ENCODE peak calls at places on chromosomes 13 and 19, in five cellular contexts. I, L, C, X and H are unnamed samples.

GRCh38 chr19:32599736-32600157 is 18.8 kb downstream of the PDCD5 start:
- DNase-seq in I (no peak), L (peak), C (no peak), X (no peak), H (no peak)

GRCh38 chr19:45595814-45596213 is 6.2 kb downstream of the GPR4 start:
- DNase-seq in I (no peak), L (no peak), C (no peak), X (no peak), H (no peak)

GRCh38 chr13:63864171-63864902 is 2448.7 kb upstream of the PCDH20 start:
- DNase-seq in I (no peak), L (no peak), C (no peak), X (no peak), H (no peak)

GRCh38 chr19:20051841-20052768 is 12.8 kb upstream of the ZNF682 start:
- DNase-seq in I (peak), L (peak), C (peak), X (peak), H (peak)

GRCh38 chr19:44796701-44797115 is 12.2 kb upstream of the BCAM start:
- DNase-seq in I (no peak), L (no peak), C (peak), X (no peak), H (no peak)

GRCh38 chr19:8174706-8175105 is 25.3 kb upstream of the FBN3 start:
- DNase-seq in I (no peak), L (no peak), C (no peak), X (no peak), H (no peak)

GRCh38 chr19:56091066-56091490 is 30.0 kb downstream of the ZNF787 start:
- DNase-seq in I (peak), L (no peak), C (no peak), X (no peak), H (no peak)

GRCh38 chr13:64278493-64278892 is 2862.8 kb upstream of the PCDH20 start:
- DNase-seq in I (no peak), L (no peak), C (no peak), X (no peak), H (no peak)

GRCh38 chr13:106383791-106384190 is 151.7 kb downstream of the EFNB2 start:
- DNase-seq in I (no peak), L (no peak), C (no peak), X (no peak), H (no peak)

GRCh38 chr13:75771818-75772217 is 135.7 kb downstream of the LMO7 start:
- DNase-seq in I (no peak), L (no peak), C (no peak), X (no peak), H (no peak)

GRCh38 chr13:111389621-111390521 is 69.4 kb downstream of the TEX29 start:
- DNase-seq in I (no peak), L (no peak), C (no peak), X (no peak), H (peak)

GRCh38 chr19:3683866-3684816 is 16.1 kb downstream of the PIP5K1C start:
- DNase-seq in I (no peak), L (no peak), C (no peak), X (no peak), H (no peak)

GRCh38 chr13:101150998-101151397 is 265.3 kb downstream of the NALCN start:
- DNase-seq in I (no peak), L (no peak), C (no peak), X (no peak), H (no peak)

GRCh38 chr19:18670313-18670712 is 13.2 kb upstream of the CRTC1 start:
- DNase-seq in I (no peak), L (no peak), C (no peak), X (no peak), H (no peak)

GRCh38 chr19:7366701-7367420 is 18.1 kb downstream of the ARHGEF18 start:
- DNase-seq in I (no peak), L (no peak), C (no peak), X (no peak), H (no peak)

GRCh38 chr19:45121827-45122345 is 28.9 kb downstream of the PPP1R37 start:
- DNase-seq in I (no peak), L (no peak), C (no peak), X (no peak), H (no peak)

GRCh38 chr19:3073159-3073563 is 10.9 kb upstream of the TLE5 start:
- DNase-seq in I (no peak), L (peak), C (no peak), X (peak), H (no peak)

GRCh38 chr13:93561553-93561952 is 334.9 kb downstream of the GPC6 start:
- DNase-seq in I (no peak), L (no peak), C (no peak), X (no peak), H (no peak)

GRCh38 chr13:46571189-46571901 is 18.4 kb downstream of the LRCH1 start:
- DNase-seq in I (no peak), L (no peak), C (no peak), X (no peak), H (no peak)

GRCh38 chr19:10899171-10899653 is 27.9 kb downstream of the CARM1 start:
- DNase-seq in I (no peak), L (peak), C (peak), X (no peak), H (no peak)

GRCh38 chr19:39843919-39844793 is 2.0 kb downstream of the FBL start:
- DNase-seq in I (no peak), L (no peak), C (no peak), X (no peak), H (no peak)

GRCh38 chr19:44903602-44904425 is 1.8 kb upstream of the APOE start:
- DNase-seq in I (no peak), L (peak), C (peak), X (peak), H (peak)

GRCh38 chr19:2488942-2489731 is 13.2 kb downstream of the GADD45B start:
- DNase-seq in I (no peak), L (peak), C (peak), X (no peak), H (peak)

GRCh38 chr13:38905861-38906260 is 84.8 kb downstream of the STOML3 start:
- DNase-seq in I (no peak), L (no peak), C (no peak), X (no peak), H (no peak)

GRCh38 chr13:113915012-113915763 is 51.3 kb upstream of the GAS6 start:
- DNase-seq in I (peak), L (no peak), C (peak), X (no peak), H (no peak)

GRCh38 chr19:52542984-52543664 is 15.7 kb downstream of the ZNF808 start:
- DNase-seq in I (no peak), L (no peak), C (no peak), X (no peak), H (no peak)

GRCh38 chr19:43751466-43752220 is 3.1 kb downstream of the SMG9 start:
- DNase-seq in I (no peak), L (no peak), C (no peak), X (no peak), H (no peak)

GRCh38 chr13:29918845-29919244 is 68.4 kb upstream of the UBL3 start:
- DNase-seq in I (no peak), L (no peak), C (peak), X (no peak), H (no peak)
- TF ChIP-seq POLR2AphosphoS5 in I (peak), L (no peak), C (no peak), X (no peak), H (no peak)

GRCh38 chr19:1074512-1075283 is 7.7 kb downstream of the ARHGAP45 start:
- DNase-seq in I (peak), L (peak), C (peak), X (peak), H (peak)
- TF ChIP-seq POLR2A in I (no peak), L (no peak), C (no peak), X (no peak), H (no peak)

GRCh38 chr19:42253245-42254082 is 1.5 kb downstream of the ERF start:
- DNase-seq in I (peak), L (peak), C (no peak), X (peak), H (peak)
- TF ChIP-seq POLR2AphosphoS5 in I (no peak), L (no peak), C (peak), X (peak), H (peak)

GRCh38 chr19:57949702-57950101 is 2.2 kb upstream of the ZNF256 start:
- DNase-seq in I (no peak), L (no peak), C (no peak), X (no peak), H (no peak)

GRCh38 chr19:57949296-57949695 is 1.8 kb upstream of the ZNF256 start:
- DNase-seq in I (no peak), L (no peak), C (no peak), X (no peak), H (no peak)

GRCh38 chr19:57947088-57947418 is 453 bp downstream of the ZNF256 start:
- DNase-seq in I (no peak), L (no peak), C (no peak), X (no peak), H (no peak)

GRCh38 chr19:57946316-57946715 is 1.2 kb downstream of the ZNF256 start:
- DNase-seq in I (no peak), L (no peak), C (no peak), X (no peak), H (no peak)

GRCh38 chr19:57947419-57948134 is at the start of gene ZNF256:
- DNase-seq in I (peak), L (peak), C (peak), X (peak), H (peak)
- TF ChIP-seq POLR2A in I (no peak), L (peak), C (no peak), X (peak), H (no peak)

GRCh38 chr19:23273594-23274412 is 23.6 kb upstream of the ZNF724 start:
- DNase-seq in I (peak), L (peak), C (peak), X (peak), H (peak)
- TF ChIP-seq POLR2AphosphoS5 in I (peak), L (peak), C (peak), X (peak), H (peak)

DNA sequence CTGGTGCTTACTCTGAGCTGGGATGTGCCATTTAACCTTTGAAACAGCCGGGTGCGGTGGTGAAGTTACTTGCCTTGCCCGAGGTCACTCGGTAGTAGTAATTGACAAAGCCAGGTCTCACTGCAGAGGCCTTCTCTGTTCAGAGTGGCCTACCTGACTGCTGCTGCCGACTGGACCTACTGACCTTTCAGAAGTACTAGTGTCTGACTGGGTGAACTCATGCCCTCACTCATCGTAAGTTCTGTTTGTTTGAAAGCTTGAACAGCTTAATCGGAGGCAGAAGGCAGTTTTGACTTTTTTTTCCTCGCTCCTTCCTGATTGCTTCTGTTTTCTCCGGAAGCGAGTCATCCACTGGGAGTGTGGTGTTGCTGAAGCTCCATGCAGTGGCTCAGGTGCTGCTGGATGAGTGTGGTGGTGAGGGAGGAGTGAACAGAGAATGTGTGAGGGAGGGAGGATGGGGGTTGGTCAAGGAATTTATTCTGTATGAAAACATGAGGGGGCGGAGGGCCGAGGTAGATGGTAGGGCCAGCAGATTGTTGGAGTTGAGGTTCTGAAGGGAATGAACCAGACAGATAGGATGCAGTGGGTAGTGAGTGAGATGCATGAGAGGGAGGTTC is 2.7 kb downstream of the SPINT2 start:
- DNase-seq in I (no peak), L (peak), C (no peak), X (no peak), H (no peak)
- TF ChIP-seq POLR2A in I (no peak), L (peak), C (no peak), X (no peak), H (no peak)